ENCODE peak calls at places on chromosomes 7 and 10, in eight cellular contexts. N, J, L, V, R, Z, I and X are unnamed samples.

GRCh38 chr7:143372070-143372469 is 9.1 kb upstream of the ZYX start:
- DNase-seq in N (peak), J (peak), L (peak), V (peak), R (peak), Z (no peak), I (no peak), X (no peak)

GRCh38 chr7:75776295-75776971 is 4.4 kb upstream of the CCL26 start:
- DNase-seq in N (no peak), J (peak), L (peak), V (peak), R (peak), Z (no peak), I (no peak), X (no peak)

GRCh38 chr7:96989859-96990317 is 15.5 kb upstream of the DLX6 start:
- DNase-seq in N (no peak), J (no peak), L (no peak), V (no peak), R (no peak), Z (no peak), I (no peak), X (no peak)

GRCh38 chr10:24701447-24701846 is 22.2 kb downstream of the ARHGAP21 start:
- DNase-seq in N (no peak), J (peak), L (peak), V (no peak), R (no peak), Z (no peak), I (no peak), X (no peak)

GRCh38 chr7:133230591-133231194 is 22.2 kb upstream of the EXOC4 start:
- DNase-seq in N (peak), J (peak), L (peak), V (peak), R (peak), Z (peak), I (no peak), X (peak)

GRCh38 chr7:35003679-35004278 is 33.5 kb downstream of the DPY19L1 start:
- DNase-seq in N (no peak), J (peak), L (peak), V (peak), R (peak), Z (peak), I (peak), X (no peak)

GRCh38 chr7:105006367-105007139 is 7.5 kb upstream of the KMT2E start:
- DNase-seq in N (no peak), J (no peak), L (no peak), V (no peak), R (peak), Z (no peak), I (no peak), X (no peak)

GRCh38 chr7:24880886-24881285 is 99.1 kb downstream of the OSBPL3 start:
- DNase-seq in N (no peak), J (no peak), L (peak), V (no peak), R (no peak), Z (no peak), I (no peak), X (no peak)

GRCh38 chr7:36746347-36746746 is 22.1 kb upstream of the AOAH start:
- DNase-seq in N (no peak), J (peak), L (peak), V (peak), R (no peak), Z (no peak), I (peak), X (no peak)

GRCh38 chr7:145850636-145851035 is 266.0 kb upstream of the CNTNAP2 start:
- DNase-seq in N (no peak), J (no peak), L (no peak), V (no peak), R (no peak), Z (no peak), I (no peak), X (no peak)

GRCh38 chr7:35725280-35725680 is 30.3 kb upstream of the HERPUD2 start:
- DNase-seq in N (no peak), J (no peak), L (no peak), V (no peak), R (no peak), Z (no peak), I (no peak), X (no peak)

GRCh38 chr10:130790339-130790738 is 521.2 kb downstream of the TCERG1L start:
- DNase-seq in N (no peak), J (no peak), L (no peak), V (no peak), R (no peak), Z (no peak), I (no peak), X (no peak)

GRCh38 chr7:127907638-127908040 is 123.6 kb downstream of the LRRC4 start:
- DNase-seq in N (no peak), J (peak), L (no peak), V (peak), R (peak), Z (no peak), I (peak), X (no peak)

GRCh38 chr7:148868378-148868674 is 15.8 kb downstream of the EZH2 start:
- DNase-seq in N (no peak), J (no peak), L (no peak), V (no peak), R (no peak), Z (no peak), I (no peak), X (no peak)

GRCh38 chr10:31134303-31134928 is 102.8 kb upstream of the ZNF438 start:
- DNase-seq in N (no peak), J (peak), L (peak), V (peak), R (peak), Z (peak), I (peak), X (no peak)

GRCh38 chr7:105003875-105004510 is 10.0 kb upstream of the KMT2E start:
- DNase-seq in N (no peak), J (no peak), L (no peak), V (no peak), R (no peak), Z (no peak), I (no peak), X (no peak)

GRCh38 chr7:34208878-34209621 is 303.7 kb downstream of the BMPER start:
- DNase-seq in N (no peak), J (peak), L (peak), V (no peak), R (no peak), Z (no peak), I (no peak), X (no peak)

GRCh38 chr10:28892818-28893547 is 215.7 kb downstream of the BAMBI start:
- DNase-seq in N (no peak), J (peak), L (peak), V (peak), R (no peak), Z (no peak), I (no peak), X (no peak)

GRCh38 chr10:72466018-72466417 is 111.3 kb upstream of the DNAJB12 start:
- DNase-seq in N (no peak), J (no peak), L (no peak), V (no peak), R (no peak), Z (no peak), I (no peak), X (no peak)

GRCh38 chr10:52903397-52903938 is 130.9 kb upstream of the MBL2 start:
- DNase-seq in N (no peak), J (no peak), L (no peak), V (no peak), R (no peak), Z (no peak), I (no peak), X (no peak)

GRCh38 chr7:18906901-18907300 is 210.5 kb downstream of the TWIST1 start:
- DNase-seq in N (no peak), J (no peak), L (no peak), V (no peak), R (no peak), Z (no peak), I (no peak), X (no peak)

GRCh38 chr7:26369519-26370385 is 78.1 kb downstream of the SNX10 start:
- DNase-seq in N (peak), J (peak), L (peak), V (peak), R (peak), Z (peak), I (no peak), X (peak)

GRCh38 chr10:65945071-65945470 is 980.8 kb upstream of the LRRTM3 start:
- DNase-seq in N (no peak), J (no peak), L (no peak), V (peak), R (peak), Z (no peak), I (no peak), X (no peak)

GRCh38 chr7:132901241-132901640 is 180.6 kb downstream of the CHCHD3 start:
- DNase-seq in N (no peak), J (no peak), L (no peak), V (no peak), R (no peak), Z (peak), I (no peak), X (no peak)

GRCh38 chr7:4139656-4140320 is 542.3 kb upstream of the FOXK1 start:
- DNase-seq in N (no peak), J (no peak), L (no peak), V (no peak), R (no peak), Z (no peak), I (no peak), X (no peak)

GRCh38 chr10:133474833-133475734 is 21.3 kb downstream of the SCART1 start:
- DNase-seq in N (no peak), J (no peak), L (no peak), V (no peak), R (no peak), Z (no peak), I (no peak), X (no peak)

GRCh38 chr7:96675548-96675947 is 34.1 kb downstream of the SEM1 start:
- DNase-seq in N (no peak), J (peak), L (no peak), V (no peak), R (no peak), Z (peak), I (no peak), X (no peak)

GRCh38 chr7:90677742-90678439 is 81.8 kb downstream of the CDK14 start:
- DNase-seq in N (no peak), J (no peak), L (no peak), V (no peak), R (no peak), Z (no peak), I (no peak), X (no peak)

GRCh38 chr7:98921608-98922372 is 43.5 kb downstream of the TRRAP start:
- DNase-seq in N (no peak), J (no peak), L (no peak), V (no peak), R (peak), Z (no peak), I (no peak), X (no peak)

GRCh38 chr7:70093496-70093895 is 495.2 kb downstream of the AUTS2 start:
- DNase-seq in N (no peak), J (no peak), L (peak), V (peak), R (peak), Z (peak), I (peak), X (no peak)

GRCh38 chr10:126439947-126440346 is 51.7 kb upstream of the ADAM12 start:
- DNase-seq in N (no peak), J (no peak), L (peak), V (no peak), R (peak), Z (no peak), I (no peak), X (no peak)

GRCh38 chr7:107742678-107743566 is 1.0 kb upstream of the CBLL1 start:
- DNase-seq in N (peak), J (no peak), L (no peak), V (no peak), R (no peak), Z (no peak), I (peak), X (peak)

GRCh38 chr7:816751-817671 is 15.3 kb upstream of the SUN1 start:
- DNase-seq in N (no peak), J (no peak), L (peak), V (no peak), R (peak), Z (peak), I (no peak), X (peak)

GRCh38 chr7:77570330-77571011 is 33.4 kb downstream of the PTPN12 start:
- DNase-seq in N (no peak), J (peak), L (peak), V (peak), R (peak), Z (no peak), I (peak), X (no peak)

GRCh38 chr7:115070311-115070710 is 148.4 kb downstream of the MDFIC start:
- DNase-seq in N (no peak), J (no peak), L (no peak), V (no peak), R (no peak), Z (no peak), I (no peak), X (no peak)

GRCh38 chr10:113967096-113967495 is 76.6 kb upstream of the ADRB1 start:
- DNase-seq in N (no peak), J (no peak), L (no peak), V (no peak), R (no peak), Z (no peak), I (no peak), X (no peak)

GRCh38 chr10:113961261-113961938 is 82.3 kb upstream of the ADRB1 start:
- DNase-seq in N (no peak), J (no peak), L (no peak), V (no peak), R (no peak), Z (no peak), I (no peak), X (no peak)

GRCh38 chr10:113965077-113965476 is 78.6 kb upstream of the ADRB1 start:
- DNase-seq in N (no peak), J (no peak), L (no peak), V (no peak), R (no peak), Z (no peak), I (no peak), X (no peak)

GRCh38 chr10:113960617-113961260 is 82.9 kb upstream of the ADRB1 start:
- DNase-seq in N (no peak), J (no peak), L (no peak), V (no peak), R (peak), Z (no peak), I (no peak), X (no peak)

GRCh38 chr10:113965683-113966082 is 78.0 kb upstream of the ADRB1 start:
- DNase-seq in N (no peak), J (no peak), L (no peak), V (no peak), R (no peak), Z (no peak), I (no peak), X (no peak)
- TF ChIP-seq CTCF in N (no peak), J (no peak), L (no peak), V (no peak), R (no peak), Z (no peak), I (no peak), X (no peak)

GRCh38 chr10:110969183-110969582 is 49.8 kb downstream of the SHOC2 start:
- DNase-seq in N (no peak), J (no peak), L (no peak), V (no peak), R (no peak), Z (no peak), I (no peak), X (no peak)

GRCh38 chr10:110973400-110973799 is 54.0 kb downstream of the SHOC2 start:
- DNase-seq in N (no peak), J (no peak), L (no peak), V (no peak), R (no peak), Z (no peak), I (no peak), X (no peak)

GRCh38 chr10:110972231-110973134 is 53.1 kb downstream of the SHOC2 start:
- DNase-seq in N (no peak), J (no peak), L (no peak), V (no peak), R (peak), Z (no peak), I (no peak), X (no peak)

GRCh38 chr10:110967645-110968044 is 48.2 kb downstream of the SHOC2 start:
- DNase-seq in N (no peak), J (no peak), L (no peak), V (no peak), R (no peak), Z (no peak), I (no peak), X (no peak)

DNA sequence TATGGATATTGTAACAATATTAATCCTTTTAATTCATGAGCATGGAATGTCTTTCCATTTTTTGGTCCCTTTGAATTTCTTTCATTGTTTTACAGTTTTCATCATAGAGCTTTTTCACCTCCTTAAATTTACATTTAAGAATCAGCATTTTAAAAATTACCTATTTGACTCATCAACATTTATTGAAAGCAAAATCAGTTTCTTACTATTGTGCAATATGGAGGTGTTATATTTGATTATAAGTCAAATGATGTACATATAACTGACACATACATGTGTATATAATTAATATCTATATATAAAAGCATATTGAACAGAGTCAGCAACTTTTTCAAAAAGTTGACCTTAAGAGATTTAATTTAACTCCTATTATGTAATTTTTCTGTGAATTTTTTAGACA is 52.2 kb downstream of the SHOC2 start:
- DNase-seq in N (no peak), J (no peak), L (no peak), V (no peak), R (no peak), Z (no peak), I (no peak), X (no peak)
- TF ChIP-seq CTCF in N (no peak), J (no peak), L (no peak), V (no peak), R (no peak), Z (no peak), I (no peak), X (no peak)

GRCh38 chr7:121079425-121080169 is 91.1 kb downstream of the CPED1 start:
- DNase-seq in N (no peak), J (peak), L (peak), V (peak), R (peak), Z (no peak), I (no peak), X (no peak)
- TF ChIP-seq CTCF in N (no peak), J (peak), L (no peak), V (no peak), R (peak), Z (no peak), I (peak), X (peak)

DNA sequence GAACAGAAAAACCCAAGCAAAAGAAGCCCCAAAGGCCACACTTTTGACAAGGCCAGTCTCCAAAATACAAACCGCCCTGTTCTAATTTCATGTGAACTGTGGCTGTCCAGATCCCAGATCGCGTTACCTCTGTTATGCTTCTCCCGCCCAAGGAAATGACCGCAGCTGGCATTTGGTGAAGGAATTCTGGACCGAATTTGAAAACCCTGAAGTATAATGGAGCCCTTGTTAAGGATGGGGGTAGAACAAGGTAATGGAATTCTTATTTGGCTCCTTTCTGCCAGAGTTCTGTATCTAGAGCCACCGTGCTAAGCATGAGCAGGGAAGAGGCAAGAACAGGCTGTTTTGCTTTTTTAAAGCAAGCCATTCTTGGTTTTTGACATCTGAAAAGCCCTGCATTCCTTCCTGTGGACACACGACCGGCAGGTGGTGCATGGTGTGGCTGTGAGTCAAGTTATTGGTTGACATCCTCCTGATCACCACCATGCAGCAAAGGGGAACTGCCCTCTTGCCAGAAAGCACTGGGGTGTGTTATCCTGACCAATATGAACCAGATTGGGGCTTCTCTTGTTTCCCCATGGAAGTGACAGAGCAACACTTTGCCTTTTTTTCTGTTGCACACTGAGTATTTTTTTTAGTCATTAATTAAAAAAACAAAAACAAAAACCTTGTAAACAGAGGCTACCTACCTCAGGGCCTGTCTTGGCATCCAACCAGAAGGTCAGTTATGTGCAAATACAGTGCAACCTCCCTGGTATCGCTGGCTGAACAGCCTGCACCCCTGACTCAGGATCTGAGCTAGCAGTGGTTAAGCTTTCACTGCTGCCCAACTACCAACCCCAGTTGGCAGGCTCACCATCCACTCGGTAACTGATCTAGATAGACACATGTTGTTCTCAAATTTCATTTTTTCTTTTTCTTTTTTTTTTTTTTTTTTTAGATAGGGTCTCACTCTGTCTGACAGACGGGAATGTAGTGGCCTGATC is 14.2 kb downstream of the UCMA start:
- DNase-seq in N (no peak), J (peak), L (peak), V (no peak), R (peak), Z (peak), I (peak), X (no peak)
- TF ChIP-seq CTCF in N (no peak), J (peak), L (no peak), V (no peak), R (peak), Z (peak), I (peak), X (peak)